ENCODE peak calls at places on chromosomes 5 and 9, in six cellular contexts. I, U, Y, N, F and Q are unnamed samples.

GRCh38 chr5:115532517-115532916 is 12.1 kb downstream of the FEM1C start:
- DNase-seq in F (no peak), N (no peak), I (no peak), U (no peak), Y (peak), Q (no peak)

GRCh38 chr9:20144255-20144654 is 355.4 kb upstream of the SLC24A2 start:
- DNase-seq in Y (no peak), U (no peak), F (no peak), N (no peak), I (no peak), Q (no peak)

GRCh38 chr5:137348759-137349158 is 150.4 kb downstream of the SPOCK1 start:
- DNase-seq in I (no peak), Y (no peak), N (no peak), F (no peak), U (no peak), Q (no peak)

GRCh38 chr5:23721336-23721735 is 213.9 kb downstream of the PRDM9 start:
- DNase-seq in Y (no peak), I (no peak), U (no peak), N (no peak), F (no peak), Q (no peak)

GRCh38 chr9:1018121-1018520 is 32.0 kb upstream of the DMRT2 start:
- DNase-seq in I (no peak), N (no peak), Y (no peak), F (peak), U (peak), Q (no peak)

GRCh38 chr5:83007755-83008154 is 69.4 kb downstream of the TMEM167A start:
- DNase-seq in F (no peak), Y (no peak), U (no peak), I (no peak), N (no peak), Q (no peak)

GRCh38 chr5:160133071-160133917 is 14.0 kb upstream of the PWWP2A start:
- DNase-seq in F (peak), Y (no peak), I (no peak), N (no peak), U (no peak), Q (peak)

GRCh38 chr5:310941-311434 is 10.5 kb upstream of the AHRR start:
- DNase-seq in N (no peak), F (no peak), U (no peak), Y (no peak), I (no peak), Q (no peak)

GRCh38 chr9:104836235-104836634 is 72.3 kb downstream of the NIPSNAP3B start:
- DNase-seq in F (no peak), Y (peak), U (peak), I (no peak), N (no peak), Q (no peak)

GRCh38 chr9:129378241-129378661 is 200.2 kb upstream of the IER5L start:
- DNase-seq in F (no peak), Y (no peak), N (no peak), U (no peak), I (no peak), Q (no peak)

GRCh38 chr9:127873886-127874285 is 3.6 kb downstream of the AK1 start:
- DNase-seq in I (no peak), Y (no peak), N (no peak), U (no peak), F (peak), Q (no peak)